ENCODE peak calls at places on chromosomes 13 and 19, in ten cellular contexts. F, S, A, L, O, J, Z, I, U and K are unnamed samples.
A peak's percentile ranks its signal among the peaks of the same experiment; 100 is the strongest.

GRCh38 chr13:26855921-26856320 is 95.3 kb upstream of the GPR12 start:
- DNase-seq in U (no peak), I (no peak), A (no peak), L (no peak), S (no peak), Z (no peak), J (no peak), F (no peak), O (no peak), K (no peak)

GRCh38 chr13:74886496-74886895 is 595.5 kb downstream of the TBC1D4 start:
- DNase-seq in F (no peak), S (no peak), U (no peak), I (no peak), L (no peak), A (peak; percentile 35), Z (no peak), O (no peak), J (no peak), K (no peak)

GRCh38 chr13:94656766-94657165 is 55.1 kb downstream of the GPR180 start:
- DNase-seq in L (no peak), A (peak; percentile 96), O (no peak), U (no peak), I (no peak), S (no peak), F (no peak), J (peak; percentile 47), Z (no peak), K (peak; percentile 79)

GRCh38 chr13:46355088-46355468 is 32.0 kb downstream of the RUBCNL start:
- DNase-seq in O (no peak), L (no peak), U (no peak), F (no peak), I (no peak), A (no peak), S (no peak), J (no peak), Z (peak; percentile 13), K (no peak)

GRCh38 chr13:40993119-40993518 is 26.0 kb downstream of the ELF1 start:
- DNase-seq in O (no peak), S (no peak), F (no peak), J (no peak), L (no peak), I (no peak), U (peak; percentile 42), A (no peak), Z (peak; percentile 49), K (no peak)

GRCh38 chr13:111429064-111429558 is 108.7 kb downstream of the TEX29 start:
- DNase-seq in S (no peak), U (peak; percentile 66), F (peak; percentile 9), L (no peak), I (no peak), O (peak; percentile 67), A (peak; percentile 1), J (peak; percentile 39), Z (peak; percentile 89), K (no peak)

GRCh38 chr19:51488491-51488890 is 10.2 kb downstream of the CEACAM18 start:
- DNase-seq in Z (no peak), O (no peak), L (no peak), I (no peak), S (no peak), J (no peak), F (no peak), A (no peak), U (no peak), K (no peak)

GRCh38 chr13:46665630-46666482 is 112.9 kb downstream of the LRCH1 start:
- DNase-seq in A (no peak), L (no peak), J (no peak), F (no peak), Z (no peak), I (no peak), U (no peak), O (no peak), S (no peak), K (no peak)

DNA sequence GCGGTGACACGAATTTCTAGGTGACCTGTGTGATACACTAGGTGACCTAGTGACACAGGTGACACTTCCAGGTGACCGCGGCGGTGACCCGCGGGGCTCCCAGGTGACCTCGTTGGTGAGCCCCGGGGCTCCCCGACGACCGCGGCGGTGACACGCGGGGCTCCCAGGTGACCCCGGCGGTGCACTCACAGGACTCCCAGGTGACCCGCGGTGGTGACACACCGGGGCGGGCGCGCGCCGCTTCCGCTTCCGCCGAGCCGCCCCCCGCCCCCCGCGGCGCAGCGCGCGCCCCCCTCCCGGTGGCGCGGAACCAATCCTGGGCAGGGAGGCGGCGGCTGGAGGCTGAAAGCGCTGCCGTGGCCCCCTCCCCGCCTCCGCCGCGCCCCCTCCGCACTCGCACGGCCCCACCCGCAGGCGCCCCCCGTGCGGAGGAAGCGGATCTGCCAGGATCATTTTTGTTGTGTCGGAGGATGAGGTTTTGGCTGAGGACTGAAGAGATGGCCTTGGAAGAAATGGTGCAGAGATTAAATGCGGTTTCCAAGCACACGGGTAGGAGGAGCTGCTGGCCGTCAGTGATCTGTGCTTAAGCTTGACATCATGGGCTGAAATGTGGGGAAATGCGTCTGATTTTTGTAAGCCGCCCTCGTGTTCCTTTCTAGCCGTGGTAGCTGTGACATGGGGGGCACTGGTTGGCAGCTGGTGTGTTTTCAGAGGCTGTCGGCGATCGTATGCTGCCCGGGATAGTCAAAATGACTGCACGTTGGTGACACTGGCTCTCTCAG is at the start of gene MCF2L:
- DNase-seq in Z (peak; percentile 83), L (no peak), J (no peak), I (peak; percentile 51), A (peak; percentile 25), S (no peak), F (peak; percentile 56), U (peak; percentile 69), O (peak; percentile 56), K (no peak)
- H3K27ac ChIP-seq in Z (no peak within 1 kb of the TSS), L (no peak within 1 kb of the TSS), J (no peak within 1 kb of the TSS), I (peak within 1 kb of the TSS; percentile 37), A (no peak within 1 kb of the TSS), S (no peak within 1 kb of the TSS), F (peak within 1 kb of the TSS; percentile 53), U (peak within 1 kb of the TSS; percentile 89), O (no peak within 1 kb of the TSS), K (no peak within 1 kb of the TSS)

DNA sequence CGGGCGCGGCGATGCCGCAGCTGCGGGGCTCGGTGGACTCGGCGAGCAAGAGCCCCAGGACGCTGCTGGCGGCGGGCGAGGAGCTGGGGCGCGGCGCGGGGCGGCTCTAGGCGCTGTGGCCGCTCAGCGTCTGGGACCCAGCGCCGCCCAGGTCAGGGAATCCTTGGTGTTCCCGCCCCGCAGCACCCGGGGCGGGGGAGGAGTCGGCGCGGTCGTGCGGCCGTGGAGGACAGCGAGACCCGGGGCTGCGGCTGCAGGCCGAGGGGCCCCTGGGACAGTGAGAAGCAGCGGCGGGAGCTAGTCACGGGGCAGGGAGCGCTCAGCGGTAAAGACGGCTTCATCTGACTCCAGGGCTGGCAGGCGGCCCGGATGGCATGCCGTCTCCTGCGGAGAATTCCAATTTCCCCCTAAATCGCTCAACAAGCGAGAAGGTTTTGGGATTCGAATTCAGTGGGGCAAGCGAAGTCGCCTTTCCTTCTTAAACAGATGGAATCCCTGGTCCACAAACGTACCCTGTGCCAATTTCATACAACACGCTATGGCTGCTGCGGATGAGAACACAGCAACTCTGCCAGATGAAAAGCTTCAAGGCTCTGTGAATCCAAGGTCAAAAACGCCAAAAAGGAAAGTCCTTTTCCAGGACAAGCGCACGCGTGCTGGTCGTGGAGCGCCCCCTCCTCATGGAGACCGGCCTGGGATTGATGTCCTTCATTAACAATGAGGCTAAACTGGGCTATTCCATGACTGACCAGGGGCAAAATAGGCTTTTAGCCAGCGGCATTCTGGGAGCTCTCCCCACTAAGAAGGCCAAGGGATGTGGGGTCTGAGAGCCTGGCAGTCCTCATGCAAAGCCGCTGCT is 4.2 kb upstream of the ZSCAN4 start:
- DNase-seq in L (peak; percentile 61), F (no peak), S (no peak), Z (peak; percentile 84), A (peak; percentile 50), J (peak; percentile 30), I (peak; percentile 75), O (peak; percentile 88), U (peak; percentile 31), K (no peak)
- H3K27ac ChIP-seq in L (peak overlapping the region; percentile 49), F (no peak overlapping the region), S (peak overlapping the region; percentile 66), Z (peak overlapping the region; percentile 47), A (no peak overlapping the region), J (peak overlapping the region; percentile 59), I (peak overlapping the region; percentile 86), O (peak overlapping the region; percentile 44), U (no peak overlapping the region), K (no peak overlapping the region)

GRCh38 chr19:53982611-53983010 is 8.8 kb upstream of the CACNG6 start:
- DNase-seq in A (peak; percentile 24), L (no peak), J (no peak), I (no peak), F (no peak), U (peak; percentile 16), O (peak; percentile 63), Z (peak; percentile 71), S (peak; percentile 26), K (no peak)

GRCh38 chr19:53981408-53981998 is 9.9 kb upstream of the CACNG6 start:
- DNase-seq in F (no peak), Z (peak; percentile 71), U (no peak), S (no peak), A (no peak), I (no peak), L (no peak), O (no peak), J (no peak), K (no peak)

GRCh38 chr19:53983457-53984289 is 7.8 kb upstream of the CACNG6 start:
- DNase-seq in F (no peak), J (no peak), L (no peak), Z (no peak), S (no peak), O (no peak), U (no peak), I (no peak), A (no peak), K (no peak)

GRCh38 chr19:53980553-53981407 is 10.7 kb upstream of the CACNG6 start:
- DNase-seq in J (peak; percentile 69), F (no peak), U (no peak), S (no peak), I (no peak), L (no peak), O (peak; percentile 72), A (peak; percentile 70), Z (peak; percentile 94), K (no peak)

DNA sequence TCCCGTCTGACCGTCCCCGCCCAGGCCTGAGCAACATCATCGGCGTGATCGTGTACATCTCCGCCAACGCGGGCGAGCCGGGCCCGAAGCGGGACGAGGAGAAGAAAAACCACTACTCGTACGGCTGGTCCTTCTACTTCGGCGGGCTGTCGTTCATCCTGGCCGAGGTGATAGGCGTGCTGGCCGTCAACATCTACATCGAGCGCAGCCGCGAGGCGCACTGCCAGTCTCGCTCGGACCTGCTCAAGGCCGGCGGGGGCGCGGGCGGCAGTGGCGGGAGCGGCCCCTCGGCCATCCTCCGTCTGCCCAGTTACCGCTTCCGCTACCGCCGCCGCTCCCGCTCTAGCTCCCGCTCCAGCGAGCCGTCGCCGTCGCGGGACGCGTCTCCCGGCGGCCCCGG is 9.4 kb upstream of the CACNG6 start:
- DNase-seq in A (peak; percentile 26), S (no peak), O (peak; percentile 41), Z (peak; percentile 80), F (no peak), L (no peak), U (no peak), J (no peak), I (no peak), K (no peak)
- H3K27ac ChIP-seq in A (no peak overlapping the region), S (no peak overlapping the region), O (no peak overlapping the region), Z (no peak overlapping the region), F (no peak overlapping the region), L (no peak overlapping the region), U (no peak overlapping the region), J (peak overlapping the region; percentile 96), I (no peak overlapping the region), K (no peak overlapping the region)

GRCh38 chr19:56108447-56109195 is 12.5 kb downstream of the ZNF787 start:
- DNase-seq in F (no peak), A (no peak), J (no peak), Z (no peak), O (no peak), U (peak; percentile 60), S (no peak), L (no peak), I (no peak), K (no peak)

GRCh38 chr19:56109216-56109615 is 11.9 kb downstream of the ZNF787 start:
- DNase-seq in O (no peak), I (no peak), U (no peak), A (no peak), S (no peak), Z (no peak), F (no peak), J (no peak), L (no peak), K (no peak)

GRCh38 chr19:56106397-56106849 is 14.7 kb downstream of the ZNF787 start:
- DNase-seq in U (no peak), I (no peak), O (no peak), Z (no peak), J (no peak), L (no peak), F (no peak), A (no peak), S (no peak), K (no peak)

GRCh38 chr19:56106993-56107392 is 14.1 kb downstream of the ZNF787 start:
- DNase-seq in S (no peak), I (no peak), A (no peak), Z (no peak), F (no peak), O (no peak), U (no peak), J (no peak), L (no peak), K (no peak)

GRCh38 chr19:56107626-56108351 is 13.3 kb downstream of the ZNF787 start:
- DNase-seq in J (no peak), L (no peak), U (no peak), O (no peak), Z (no peak), A (no peak), S (peak; percentile 39), F (no peak), I (peak; percentile 78), K (no peak)
- H3K27ac ChIP-seq in J (peak overlapping the region; percentile 58), L (peak overlapping the region; percentile 8), U (peak overlapping the region; percentile 17), O (no peak overlapping the region), Z (no peak overlapping the region), A (no peak overlapping the region), S (peak overlapping the region; percentile 86), F (no peak overlapping the region), I (peak overlapping the region; percentile 89), K (no peak overlapping the region)